ENCODE peak calls at places on chromosomes 4 and X, in five cellular contexts. O is ascending aorta, E is mammary epithelial cell, L is fibroblast of mammary gland, B is GM12865. N is an unnamed sample.

GRCh38 chrX:17020828-17021821 is 74.7 kb downstream of the REPS2 start:
- DNase-seq in O (no peak), B (peak; percentile 32), L (peak; percentile 60), E (no peak), N (no peak)

GRCh38 chr4:173415885-173416658 is 17.2 kb upstream of the SCRG1 start:
- DNase-seq in E (peak; percentile 87), B (no peak), O (peak; percentile 82), L (no peak), N (no peak)

GRCh38 chrX:41127476-41128192 is 42.4 kb downstream of the USP9X start:
- DNase-seq in L (no peak), B (peak; percentile 21), E (no peak), O (no peak), N (no peak)

GRCh38 chr4:111641813-111642579 is 503.3 kb upstream of the FAM241A start:
- DNase-seq in E (peak; percentile 68), L (peak; percentile 95), O (peak; percentile 63), B (peak; percentile 88), N (peak; percentile 87)

GRCh38 chr4:11529625-11530201 is 101.0 kb upstream of the HS3ST1 start:
- DNase-seq in B (no peak), E (no peak), O (no peak), L (peak; percentile 47), N (peak; percentile 81)

GRCh38 chr4:53602390-53602789 is 11.1 kb upstream of the LNX1 start:
- DNase-seq in L (no peak), E (no peak), O (no peak), B (no peak), N (no peak)

GRCh38 chr4:94413085-94413685 is 38.6 kb upstream of the PDLIM5 start:
- DNase-seq in L (peak; percentile 17), E (no peak), B (no peak), O (no peak), N (peak; percentile 37)

GRCh38 chrX:129653985-129654651 is 638 bp downstream of the APLN start:
- DNase-seq in L (no peak), O (peak; percentile 65), E (peak; percentile 23), B (peak; percentile 16), N (no peak)

GRCh38 chr4:1856920-1857699 is 1.2 kb upstream of the LETM1 start:
- DNase-seq in E (peak; percentile 23), O (no peak), B (no peak), L (peak; percentile 24), N (no peak)

GRCh38 chrX:48897157-48897620 is 379 bp downstream of the TIMM17B start:
- DNase-seq in B (peak; percentile 71), L (peak; percentile 62), E (peak; percentile 77), O (peak; percentile 85), N (peak; percentile 73)

GRCh38 chr4:152110780-152111179 is 350.0 kb upstream of the GATB start:
- DNase-seq in B (no peak), E (no peak), L (no peak), O (no peak), N (no peak)

GRCh38 chr4:89134775-89135319 is 23.5 kb downstream of the TIGD2 start:
- DNase-seq in E (peak; percentile 71), B (no peak), O (no peak), L (peak; percentile 88), N (peak; percentile 72)

GRCh38 chr4:1979477-1980196 is 29.1 kb downstream of the NELFA start:
- DNase-seq in O (peak; percentile 45), L (no peak), E (no peak), B (no peak), N (no peak)

GRCh38 chr4:1379351-1379781 is 26.9 kb downstream of the NKX1-1 start:
- DNase-seq in B (no peak), L (no peak), O (no peak), E (no peak), N (no peak)

GRCh38 chr4:174120446-174121142 is 162.9 kb downstream of the FBXO8 start:
- DNase-seq in O (peak; percentile 70), B (peak; percentile 52), L (peak; percentile 83), E (peak; percentile 50), N (peak; percentile 77)

GRCh38 chr4:2911868-2912267 is 51.3 kb downstream of the NOP14 start:
- DNase-seq in L (no peak), E (no peak), O (no peak), B (no peak), N (no peak)

GRCh38 chrX:72100824-72101351 is 30.8 kb downstream of the RTL5 start:
- DNase-seq in E (no peak), O (no peak), L (no peak), B (peak; percentile 84), N (no peak)

GRCh38 chrX:23276475-23276874 is 58.2 kb upstream of the PTCHD1 start:
- DNase-seq in B (no peak), E (peak; percentile 72), O (no peak), L (no peak), N (no peak)

GRCh38 chr4:177051473-177052060 is 258.1 kb upstream of the NEIL3 start:
- DNase-seq in O (no peak), B (peak; percentile 63), E (peak; percentile 30), L (peak; percentile 51), N (peak; percentile 13)

GRCh38 chr4:185210102-185210981 is 944 bp downstream of the SNX25 start:
- DNase-seq in B (peak; percentile 70), O (peak; percentile 74), E (peak; percentile 47), L (peak; percentile 55), N (peak; percentile 68)

GRCh38 chrX:133045986-133046385 is 50.9 kb downstream of the USP26 start:
- DNase-seq in O (no peak), L (peak; percentile 12), E (peak; percentile 9), B (no peak), N (peak; percentile 8)

GRCh38 chr4:143364063-143364462 is 27.4 kb downstream of the GAB1 start:
- DNase-seq in O (no peak), B (no peak), L (no peak), E (no peak), N (no peak)

GRCh38 chr4:147944264-147944663 is 212.4 kb downstream of the ARHGAP10 start:
- DNase-seq in L (no peak), E (no peak), B (peak; percentile 35), O (no peak), N (no peak)

GRCh38 chrX:43655151-43655676 is 885 bp upstream of the MAOA start:
- DNase-seq in L (peak; percentile 44), O (peak; percentile 67), E (peak; percentile 53), B (no peak), N (peak; percentile 29)

GRCh38 chr4:17664755-17665154 is 50.3 kb downstream of the MED28 start:
- DNase-seq in L (peak; percentile 23), B (peak; percentile 67), E (no peak), O (no peak), N (no peak)

GRCh38 chr4:143344774-143345173 is 8.1 kb downstream of the GAB1 start:
- DNase-seq in O (no peak), L (no peak), B (no peak), E (no peak), N (no peak)

GRCh38 chrX:31969714-31970113 is 897.9 kb upstream of the FTHL17 start:
- DNase-seq in O (no peak), L (no peak), E (no peak), B (no peak), N (no peak)

GRCh38 chrX:148865237-148865636 is 364.8 kb downstream of the AFF2 start:
- DNase-seq in E (no peak), B (no peak), O (no peak), L (no peak), N (no peak)

GRCh38 chr4:10198365-10198764 is 81.8 kb upstream of the WDR1 start:
- DNase-seq in O (no peak), L (no peak), E (no peak), B (no peak), N (no peak)

GRCh38 chrX:68146054-68146453 is 287.2 kb downstream of the OPHN1 start:
- DNase-seq in L (peak; percentile 65), B (peak; percentile 0), E (peak; percentile 34), O (no peak), N (peak; percentile 57)

GRCh38 chr4:62871057-62871456 is 1538.2 kb downstream of the TECRL start:
- DNase-seq in L (no peak), O (no peak), B (no peak), E (no peak), N (no peak)
- H3K4me3 ChIP-seq in L (no peak overlapping the region), O (no peak overlapping the region), B (no peak overlapping the region), E (no peak overlapping the region), N (no peak overlapping the region)

DNA sequence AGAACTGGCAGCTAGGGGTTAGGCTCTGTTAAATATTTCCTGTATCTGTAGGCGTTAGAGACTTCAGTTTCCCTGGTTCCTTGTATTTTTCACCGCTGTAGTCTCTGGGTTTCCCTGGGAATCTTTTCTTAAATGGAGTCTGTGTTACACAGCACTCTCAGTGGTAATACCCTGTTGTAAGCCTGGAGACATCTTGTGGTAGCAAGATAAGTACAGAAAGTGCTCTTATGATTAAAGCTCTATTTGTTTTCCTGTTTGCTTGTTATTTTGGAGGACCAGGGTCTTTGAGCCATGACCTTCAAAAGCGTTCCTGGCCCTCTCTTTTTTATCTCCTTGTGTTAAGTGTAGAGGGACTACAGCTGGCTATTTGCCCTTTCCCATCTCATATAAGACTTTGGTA is 782.4 kb downstream of the FAT4 start:
- DNase-seq in L (no peak), B (no peak), E (no peak), O (no peak), N (no peak)
- TF ChIP-seq CTCF in L (no peak), B (no peak), E (no peak), O (no peak), N (no peak)

GRCh38 chr4:156294577-156294976 is 340.9 kb upstream of the CTSO start:
- DNase-seq in O (no peak), E (peak; percentile 69), B (peak; percentile 28), L (peak; percentile 71), N (peak; percentile 90)
- H3K4me3 ChIP-seq in O (no peak overlapping the region), E (no peak overlapping the region), B (no peak overlapping the region), L (no peak overlapping the region), N (no peak overlapping the region)

GRCh38 chr4:107046261-107046660 is 10.1 kb upstream of the DKK2 start:
- DNase-seq in B (no peak), O (no peak), L (no peak), E (no peak), N (no peak)

GRCh38 chr4:107044170-107044569 is 8.1 kb upstream of the DKK2 start:
- DNase-seq in L (peak; percentile 44), E (no peak), O (no peak), B (no peak), N (no peak)
- TF ChIP-seq CTCF in L (peak; percentile 41), E (peak; percentile 3), O (no peak), B (no peak), N (peak; percentile 19)

DNA sequence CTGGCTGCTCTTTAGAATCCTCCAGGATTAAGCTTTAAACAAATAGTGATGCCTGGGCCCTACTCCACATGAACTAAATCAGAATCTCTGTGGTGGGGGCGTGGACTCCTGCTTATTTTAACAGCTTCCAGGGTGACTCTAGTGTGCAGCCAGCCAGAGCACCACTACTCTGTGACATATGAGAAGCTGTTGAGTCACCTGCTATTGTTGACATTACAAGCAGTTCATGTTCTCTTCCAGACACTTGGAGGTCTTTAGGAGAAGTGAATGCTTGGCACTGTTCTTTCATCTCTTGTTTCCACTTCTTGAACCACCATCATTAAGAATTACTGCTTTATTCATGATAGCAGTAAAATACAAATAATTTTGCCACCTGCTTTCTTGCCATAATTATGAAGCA is 426 bp upstream of the C4orf51 start:
- DNase-seq in E (peak; percentile 50), L (peak; percentile 93), B (no peak), O (peak; percentile 70), N (peak; percentile 93)
- H3K4me3 ChIP-seq in E (no peak overlapping the region), L (no peak overlapping the region), B (no peak overlapping the region), O (no peak overlapping the region), N (no peak overlapping the region)

GRCh38 chr4:8428288-8429097 is 12.0 kb downstream of the ACOX3 start:
- DNase-seq in O (peak; percentile 95), E (peak; percentile 85), L (peak; percentile 76), B (peak; percentile 90), N (peak; percentile 85)
- TF ChIP-seq CTCF in O (peak; percentile 13), E (peak; percentile 37), L (peak; percentile 47), B (peak; percentile 51), N (peak; percentile 66)